ENCODE peak calls at places on chromosomes 7 and 10, in six cellular contexts. Y, A, W, K, P and L are unnamed samples.

GRCh38 chr10:103197177-103197576 is 4.1 kb upstream of the NT5C2 start:
- DNase-seq in Y (peak), A (no peak), W (peak), K (no peak), P (peak), L (peak)

GRCh38 chr7:99531354-99531765 is 20.6 kb downstream of the FAM200A start:
- DNase-seq in Y (peak), A (no peak), W (no peak), K (no peak), P (no peak), L (no peak)

GRCh38 chr10:124614003-124614659 is 130.0 kb downstream of the FAM53B start:
- DNase-seq in Y (no peak), A (no peak), W (no peak), K (no peak), P (no peak), L (no peak)

GRCh38 chr10:128035557-128035973 is 90.7 kb downstream of the MKI67 start:
- DNase-seq in Y (no peak), A (peak), W (peak), K (no peak), P (peak), L (peak)

GRCh38 chr7:10662491-10662890 is 311.2 kb upstream of the PHF14 start:
- DNase-seq in Y (no peak), A (no peak), W (no peak), K (no peak), P (no peak), L (no peak)

GRCh38 chr10:109941193-109941872 is 18.0 kb upstream of the XPNPEP1 start:
- DNase-seq in Y (no peak), A (no peak), W (no peak), K (no peak), P (no peak), L (no peak)

GRCh38 chr10:1344408-1344807 is 288.2 kb downstream of the WDR37 start:
- DNase-seq in Y (no peak), A (no peak), W (no peak), K (no peak), P (no peak), L (no peak)

GRCh38 chr7:107501593-107501992 is 31.7 kb downstream of the GPR22 start:
- DNase-seq in Y (peak), A (no peak), W (no peak), K (no peak), P (peak), L (no peak)

GRCh38 chr7:21412953-21413352 is 14.9 kb upstream of the SP4 start:
- DNase-seq in Y (no peak), A (no peak), W (no peak), K (no peak), P (no peak), L (no peak)

GRCh38 chr10:49179699-49180511 is 8.3 kb downstream of the TMEM273 start:
- DNase-seq in Y (no peak), A (no peak), W (no peak), K (no peak), P (no peak), L (no peak)

GRCh38 chr10:16948335-16948734 is 131.1 kb upstream of the RSU1 start:
- DNase-seq in Y (no peak), A (peak), W (no peak), K (no peak), P (no peak), L (no peak)

GRCh38 chr10:24333736-24334135 is 124.8 kb downstream of the KIAA1217 start:
- DNase-seq in Y (peak), A (no peak), W (no peak), K (no peak), P (no peak), L (no peak)